ENCODE peak calls at places on chromosomes 7 and 10, in four cellular contexts. Y is HepG2, O is SK-N-SH, E is H1. B is an unnamed sample.

GRCh38 chr7:75624134-75624832 is 114.5 kb downstream of the HIP1 start:
- DNase-seq in Y (no peak), O (no peak), E (no peak), B (no peak)

GRCh38 chr10:100826661-100826982 is 81.2 kb downstream of the PAX2 start:
- DNase-seq in Y (no peak), O (no peak), E (no peak), B (no peak)

GRCh38 chr10:103983367-103983911 is 16.5 kb downstream of the SLK start:
- DNase-seq in Y (no peak), O (no peak), E (no peak), B (no peak)

GRCh38 chr7:101998904-101999236 is 181.4 kb downstream of the CUX1 start:
- DNase-seq in Y (no peak), O (peak), E (no peak), B (no peak)

GRCh38 chr10:79391231-79392019 is 44.2 kb downstream of the PPIF start:
- DNase-seq in Y (no peak), O (peak), E (peak), B (no peak)

GRCh38 chr7:36852017-36852416 is 127.7 kb upstream of the AOAH start:
- DNase-seq in Y (no peak), O (peak), E (no peak), B (no peak)

GRCh38 chr7:129612112-129613015 is 844 bp downstream of the NRF1 start:
- DNase-seq in Y (no peak), O (peak), E (peak), B (no peak)

GRCh38 chr10:24465899-24466615 is 257.1 kb downstream of the KIAA1217 start:
- DNase-seq in Y (peak), O (no peak), E (no peak), B (no peak)

GRCh38 chr7:7795736-7796135 is 77.3 kb upstream of the RPA3 start:
- DNase-seq in Y (peak), O (no peak), E (no peak), B (no peak)

GRCh38 chr10:110433740-110434139 is 64.0 kb upstream of the DUSP5 start:
- DNase-seq in Y (no peak), O (no peak), E (no peak), B (peak)

GRCh38 chr7:137953043-137953691 is 48.7 kb downstream of the CREB3L2 start:
- DNase-seq in Y (no peak), O (no peak), E (no peak), B (no peak)

GRCh38 chr10:61904711-61905445 is 3.4 kb downstream of the ARID5B start:
- DNase-seq in Y (peak), O (peak), E (no peak), B (peak)

GRCh38 chr7:4712371-4713182 is 30.5 kb downstream of the FOXK1 start:
- DNase-seq in Y (peak), O (peak), E (no peak), B (no peak)

GRCh38 chr10:118694848-118695247 is 59.9 kb downstream of the CACUL1 start:
- DNase-seq in Y (no peak), O (no peak), E (no peak), B (no peak)

GRCh38 chr7:133530682-133531081 is 277.8 kb downstream of the EXOC4 start:
- DNase-seq in Y (no peak), O (no peak), E (no peak), B (no peak)

GRCh38 chr7:150587551-150587950 is 20.4 kb downstream of the GIMAP4 start:
- DNase-seq in Y (no peak), O (no peak), E (no peak), B (no peak)

GRCh38 chr10:128853537-128853936 is 613.5 kb upstream of the MGMT start:
- DNase-seq in Y (no peak), O (no peak), E (peak), B (no peak)

GRCh38 chr7:123437447-123437995 is 96.9 kb downstream of the IQUB start:
- DNase-seq in Y (no peak), O (no peak), E (no peak), B (no peak)

GRCh38 chr7:100894860-100895700 is 608 bp downstream of the ACHE start:
- DNase-seq in Y (no peak), O (peak), E (peak), B (no peak)

GRCh38 chr10:127907411-127908105 is 655 bp downstream of the PTPRE start:
- DNase-seq in Y (no peak), O (peak), E (peak), B (no peak)

GRCh38 chr7:102196028-102196427 is 90.6 kb upstream of the SH2B2 start:
- DNase-seq in Y (no peak), O (no peak), E (no peak), B (no peak)

GRCh38 chr7:104033837-104034236 is 44.4 kb upstream of the RELN start:
- DNase-seq in Y (no peak), O (no peak), E (no peak), B (no peak)

GRCh38 chr10:69573056-69573806 is at the start of gene NEUROG3:
- DNase-seq in Y (no peak), O (peak), E (peak), B (no peak)

GRCh38 chr10:128221128-128221527 is 94.9 kb upstream of the MKI67 start:
- DNase-seq in Y (no peak), O (no peak), E (no peak), B (no peak)

GRCh38 chr10:81473755-81474154 is 401.2 kb upstream of the NRG3 start:
- DNase-seq in Y (no peak), O (no peak), E (no peak), B (no peak)

GRCh38 chr10:8361510-8361844 is 307.0 kb downstream of the GATA3 start:
- DNase-seq in Y (no peak), O (no peak), E (no peak), B (no peak)

GRCh38 chr7:23074443-23075244 is 30.9 kb upstream of the KLHL7 start:
- DNase-seq in Y (peak), O (no peak), E (no peak), B (peak)

GRCh38 chr7:34982371-34983019 is 54.8 kb downstream of the DPY19L1 start:
- DNase-seq in Y (no peak), O (peak), E (no peak), B (no peak)

GRCh38 chr7:79282051-79282694 is 171.3 kb downstream of the MAGI2 start:
- DNase-seq in Y (no peak), O (peak), E (no peak), B (peak)

DNA sequence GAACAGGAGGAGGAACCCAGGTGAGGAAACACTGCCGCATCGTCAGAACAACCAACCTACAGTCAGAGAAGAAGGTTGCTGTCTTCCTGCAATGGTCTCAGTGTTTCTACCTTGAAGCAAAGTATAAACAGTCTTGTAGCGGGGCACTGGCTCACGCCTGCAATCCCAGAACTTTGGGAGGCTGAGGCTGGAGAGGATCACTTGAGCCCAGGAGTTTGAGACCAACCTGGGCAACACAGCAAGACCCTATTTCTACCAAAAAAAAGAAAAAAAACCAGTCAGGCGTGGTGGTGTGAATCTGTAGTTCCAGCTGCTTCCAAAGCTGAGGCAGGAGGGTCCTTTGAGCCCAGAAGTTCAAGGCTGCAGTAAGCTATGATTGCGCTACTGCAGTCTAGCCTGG is 23.4 kb downstream of the SNX8 start:
- DNase-seq in Y (no peak), O (no peak), E (no peak), B (no peak)
- TF ChIP-seq JUND in Y (no peak), O (no peak), E (no peak), B (no peak)

DNA sequence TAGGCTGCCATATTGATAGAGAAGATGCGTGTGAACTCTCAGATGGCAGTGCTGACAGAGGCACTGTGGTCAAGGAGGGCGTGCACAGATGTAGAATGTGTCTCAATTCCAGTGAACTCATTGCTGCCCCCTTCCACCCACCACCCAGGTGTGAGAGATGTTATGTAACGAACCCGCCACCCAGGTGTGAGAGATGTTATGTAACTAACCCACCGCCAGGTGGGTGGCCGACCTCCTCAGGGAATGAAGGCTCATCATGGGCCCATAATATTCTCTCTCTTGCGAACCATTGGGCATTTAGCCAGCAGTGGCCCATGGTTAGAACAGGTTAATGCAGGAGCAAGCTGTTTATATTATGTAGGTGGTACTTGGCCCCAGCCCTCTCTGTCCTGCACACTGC is 140.4 kb upstream of the MTPN start:
- DNase-seq in Y (no peak), O (no peak), E (no peak), B (no peak)
- TF ChIP-seq JUND in Y (no peak), O (no peak), E (no peak), B (no peak)

GRCh38 chr10:133448120-133448519 is 5.6 kb upstream of the SCART1 start:
- DNase-seq in Y (no peak), O (no peak), E (no peak), B (no peak)
- TF ChIP-seq JUND in Y (no peak), O (no peak), E (no peak), B (no peak)

DNA sequence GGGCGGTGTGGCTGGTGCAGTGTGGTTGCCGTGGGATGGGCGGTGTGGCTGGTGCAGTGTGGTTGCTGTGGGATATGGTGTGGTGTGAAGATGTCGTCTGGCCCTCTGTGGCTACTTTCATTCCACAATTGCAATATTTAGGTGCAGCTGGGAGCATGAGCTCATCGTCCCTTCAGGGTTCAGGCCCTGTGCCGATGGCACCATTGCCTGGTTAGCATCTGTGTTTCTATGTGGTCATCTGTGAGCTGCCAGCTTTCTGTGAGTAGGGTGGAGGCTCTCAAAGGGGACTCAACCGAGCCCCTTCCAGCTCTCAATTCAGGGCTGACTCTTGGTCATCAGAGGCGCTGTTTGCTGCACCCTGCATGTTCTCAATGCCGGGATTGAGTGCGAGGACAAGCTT is 3.6 kb downstream of the ADGRA1 start:
- DNase-seq in Y (no peak), O (no peak), E (no peak), B (no peak)
- TF ChIP-seq JUND in Y (no peak), O (no peak), E (no peak), B (no peak)

GRCh38 chr10:3213758-3214545 is 41.4 kb upstream of the PITRM1 start:
- DNase-seq in Y (no peak), O (no peak), E (no peak), B (no peak)
- TF ChIP-seq JUND in Y (no peak), O (no peak), E (no peak), B (no peak)

GRCh38 chr10:114276066-114276465 is 37.0 kb downstream of the VWA2 start:
- DNase-seq in Y (no peak), O (no peak), E (no peak), B (no peak)
- TF ChIP-seq JUND in Y (no peak), O (no peak), E (no peak), B (no peak)

B was measured in T47D.